ENCODE peak calls at places on chromosomes 5 and 9, in six cellular contexts. M is coronary artery, G is fibroblast of lung, Y is transverse colon, H is IMR-90, V is AG09309. O is an unnamed sample.

GRCh38 chr9:116437411-116438370 is 249.4 kb upstream of the TRIM32 start:
- DNase-seq in M (no peak), G (no peak), Y (no peak), H (no peak), V (no peak), O (no peak)

GRCh38 chr5:113170707-113171106 is 194.1 kb downstream of the DCP2 start:
- DNase-seq in M (no peak), G (peak; percentile 56), Y (no peak), H (peak; percentile 69), V (no peak), O (no peak)

GRCh38 chr5:119386945-119387344 is 31.1 kb downstream of the TNFAIP8 start:
- DNase-seq in M (no peak), G (peak; percentile 54), Y (no peak), H (peak; percentile 46), V (no peak), O (peak; percentile 60)

GRCh38 chr5:149153751-149154610 is 12.7 kb downstream of the ABLIM3 start:
- DNase-seq in M (no peak), G (peak; percentile 92), Y (no peak), H (peak; percentile 75), V (no peak), O (peak; percentile 67)

GRCh38 chr9:68704804-68705635 is at the start of gene PIP5K1B:
- DNase-seq in M (peak; percentile 79), G (peak; percentile 39), Y (peak; percentile 90), H (peak; percentile 29), V (no peak), O (peak; percentile 40)

GRCh38 chr9:6498982-6499381 is 86.0 kb downstream of the UHRF2 start:
- DNase-seq in M (no peak), G (peak; percentile 43), Y (no peak), H (peak; percentile 85), V (no peak), O (peak; percentile 37)

GRCh38 chr9:6852243-6852963 is 94.6 kb downstream of the KDM4C start:
- DNase-seq in M (no peak), G (peak; percentile 31), Y (no peak), H (peak; percentile 56), V (no peak), O (peak; percentile 62)

GRCh38 chr9:119221281-119221680 is 148.0 kb downstream of the BRINP1 start:
- DNase-seq in M (no peak), G (no peak), Y (no peak), H (no peak), V (no peak), O (no peak)

GRCh38 chr5:176661676-176662075 is 14.4 kb downstream of the TSPAN17 start:
- DNase-seq in M (no peak), G (no peak), Y (no peak), H (no peak), V (no peak), O (no peak)

GRCh38 chr5:93191426-93191825 is 389.6 kb downstream of the NR2F1-AS1 start:
- DNase-seq in M (no peak), G (peak; percentile 32), Y (no peak), H (peak; percentile 25), V (no peak), O (no peak)

GRCh38 chr9:76341616-76342015 is 52.6 kb downstream of the RFK start:
- DNase-seq in M (no peak), G (no peak), Y (no peak), H (no peak), V (no peak), O (no peak)

GRCh38 chr5:160021818-160022446 is 13.0 kb downstream of the TTC1 start:
- DNase-seq in M (no peak), G (peak; percentile 80), Y (peak; percentile 62), H (peak; percentile 78), V (peak; percentile 27), O (peak; percentile 84)

GRCh38 chr5:142896325-142897007 is 126.3 kb downstream of the ARHGAP26 start:
- DNase-seq in M (no peak), G (no peak), Y (no peak), H (no peak), V (no peak), O (no peak)

GRCh38 chr9:76818271-76818670 is 54.0 kb downstream of the PCA3 start:
- DNase-seq in M (peak; percentile 91), G (peak; percentile 98), Y (peak; percentile 69), H (peak; percentile 98), V (peak; percentile 92), O (peak; percentile 97)

GRCh38 chr5:65512170-65512937 is 30.6 kb upstream of the ADAMTS6 start:
- DNase-seq in M (no peak), G (peak; percentile 29), Y (no peak), H (peak; percentile 80), V (no peak), O (no peak)

GRCh38 chr5:54673523-54674225 is 156.1 kb downstream of the SNX18 start:
- DNase-seq in M (no peak), G (no peak), Y (peak; percentile 52), H (peak; percentile 36), V (no peak), O (peak; percentile 81)

GRCh38 chr9:134375430-134376385 is 49.5 kb downstream of the RXRA start:
- DNase-seq in M (no peak), G (peak; percentile 43), Y (no peak), H (no peak), V (no peak), O (peak; percentile 30)

GRCh38 chr9:87479801-87480201 is 17.9 kb upstream of the DAPK1 start:
- DNase-seq in M (no peak), G (no peak), Y (peak; percentile 34), H (no peak), V (peak; percentile 54), O (peak; percentile 8)

GRCh38 chr9:16825971-16826370 is 44.5 kb downstream of the BNC2 start:
- DNase-seq in M (no peak), G (peak; percentile 73), Y (peak; percentile 12), H (peak; percentile 96), V (peak; percentile 63), O (peak; percentile 51)

GRCh38 chr5:174315471-174315870 is 270.0 kb downstream of the NSG2 start:
- DNase-seq in M (no peak), G (no peak), Y (no peak), H (no peak), V (no peak), O (no peak)

GRCh38 chr5:122311888-122312669 is at the start of gene SNCAIP:
- DNase-seq in M (peak; percentile 76), G (peak; percentile 41), Y (peak; percentile 43), H (peak; percentile 64), V (no peak), O (peak; percentile 36)

GRCh38 chr5:19987594-19988345 is at the start of gene CDH18:
- DNase-seq in M (peak; percentile 60), G (peak; percentile 56), Y (no peak), H (peak; percentile 38), V (no peak), O (peak; percentile 59)

GRCh38 chr5:104412649-104413240 is 850.2 kb upstream of the NUDT12 start:
- DNase-seq in M (no peak), G (peak; percentile 48), Y (no peak), H (peak; percentile 17), V (no peak), O (peak; percentile 27)

GRCh38 chr5:53642006-53642405 is 81.6 kb downstream of the NDUFS4 start:
- DNase-seq in M (no peak), G (peak; percentile 63), Y (no peak), H (peak; percentile 17), V (peak; percentile 2), O (peak; percentile 18)

GRCh38 chr9:69180670-69181069 is 6.6 kb downstream of the TJP2 start:
- DNase-seq in M (peak; percentile 77), G (peak; percentile 97), Y (peak; percentile 22), H (peak; percentile 99), V (peak; percentile 92), O (peak; percentile 95)

GRCh38 chr9:121652037-121652837 is 803 bp downstream of the DAB2IP start:
- DNase-seq in M (no peak), G (no peak), Y (peak; percentile 51), H (no peak), V (no peak), O (no peak)

GRCh38 chr9:136502940-136503550 is 20.2 kb upstream of the SEC16A start:
- DNase-seq in M (no peak), G (no peak), Y (no peak), H (no peak), V (no peak), O (no peak)
- TF ChIP-seq CTCF in M (no peak), G (no peak), Y (no peak), H (no peak), V (no peak), O (peak; percentile 1)

GRCh38 chr5:59040804-59041201 is 457.9 kb downstream of the RAB3C start:
- DNase-seq in M (no peak), G (no peak), Y (no peak), H (no peak), V (no peak), O (no peak)
- H3K4me3 ChIP-seq in M (no peak overlapping the region), G (no peak overlapping the region), Y (no peak overlapping the region), H (no peak overlapping the region), V (no peak overlapping the region), O (no peak overlapping the region)

DNA sequence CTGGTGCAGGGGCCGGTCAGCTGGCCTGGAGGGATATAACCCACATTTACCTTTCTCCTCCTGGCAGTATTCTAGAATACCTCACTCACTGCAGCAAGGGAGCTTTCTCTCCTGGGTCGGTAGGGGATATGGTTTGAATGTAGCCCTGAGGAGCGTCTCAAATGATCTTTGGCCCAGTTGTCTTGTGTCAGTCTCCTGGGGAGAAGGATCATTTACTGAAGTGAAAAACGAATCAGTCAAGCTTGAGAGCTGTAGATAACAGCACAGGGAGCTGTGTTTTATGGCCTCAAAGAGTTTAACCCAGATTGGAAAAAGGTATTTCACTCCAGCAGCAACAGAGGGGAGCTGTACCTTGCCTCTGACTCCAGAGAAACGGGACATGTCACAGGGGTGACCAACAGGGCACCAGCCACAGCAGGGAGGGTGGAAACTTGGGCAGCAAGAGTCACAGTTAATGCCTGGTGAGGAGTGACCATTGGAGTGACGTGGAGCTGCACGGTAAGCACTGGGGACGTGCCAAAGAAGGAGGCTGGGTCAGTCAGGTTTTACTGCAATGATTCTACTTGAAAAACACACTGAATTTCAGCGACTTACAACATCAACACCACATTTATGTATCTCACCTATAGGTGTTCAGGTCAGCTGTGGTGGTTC is 29.8 kb upstream of the ZFR start:
- DNase-seq in M (no peak), G (no peak), Y (peak; percentile 37), H (no peak), V (no peak), O (no peak)
- TF ChIP-seq CTCF in M (no peak), G (no peak), Y (no peak), H (no peak), V (no peak), O (no peak)

GRCh38 chr5:138604176-138604785 is 29.1 kb upstream of the HSPA9 start:
- DNase-seq in M (no peak), G (no peak), Y (no peak), H (no peak), V (no peak), O (no peak)

GRCh38 chr5:138603521-138603920 is 28.3 kb upstream of the HSPA9 start:
- DNase-seq in M (no peak), G (no peak), Y (no peak), H (peak; percentile 67), V (no peak), O (peak; percentile 56)

GRCh38 chr5:138602371-138603000 is 27.3 kb upstream of the HSPA9 start:
- DNase-seq in M (no peak), G (no peak), Y (no peak), H (no peak), V (no peak), O (no peak)

GRCh38 chr5:138605254-138605972 is 30.2 kb upstream of the HSPA9 start:
- DNase-seq in M (no peak), G (no peak), Y (no peak), H (no peak), V (no peak), O (peak; percentile 55)

DNA sequence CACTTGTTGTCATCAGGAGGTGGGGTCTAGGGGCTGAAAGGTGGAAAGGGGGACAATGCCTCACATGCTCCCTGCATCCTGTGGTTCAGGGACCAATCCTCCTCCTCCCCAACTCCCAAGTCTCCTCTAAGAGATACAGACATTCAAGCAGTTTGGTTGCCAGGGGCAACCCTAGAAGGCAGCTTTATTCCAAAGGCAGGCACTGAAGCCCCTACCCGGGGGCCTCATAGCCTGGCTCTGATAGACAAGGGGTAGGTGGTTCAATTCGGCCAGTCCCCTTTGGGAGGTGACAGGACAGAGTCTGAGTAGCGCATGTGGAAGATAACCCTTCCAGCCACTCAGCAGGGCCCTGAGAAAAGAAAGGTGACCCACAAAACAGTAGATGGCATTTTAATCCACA is 31.2 kb upstream of the HSPA9 start:
- DNase-seq in M (no peak), G (no peak), Y (no peak), H (no peak), V (no peak), O (no peak)
- H3K4me3 ChIP-seq in M (no peak overlapping the region), G (no peak overlapping the region), Y (no peak overlapping the region), H (no peak overlapping the region), V (no peak overlapping the region), O (no peak overlapping the region)